ENCODE peak calls at places on chromosomes 7 and 10, in four cellular contexts. O, U, X and N are unnamed samples.
A peak's percentile ranks its signal among the peaks of the same experiment; 100 is the strongest.

GRCh38 chr7:65379318-65379717 is 5.7 kb downstream of the ZNF92 start:
- DNase-seq in O (no peak), U (peak; percentile 72), X (no peak), N (no peak)

GRCh38 chr7:137694405-137694804 is 152.4 kb downstream of the DGKI start:
- DNase-seq in O (peak; percentile 17), U (no peak), X (no peak), N (no peak)

GRCh38 chr7:150357771-150358427 is 10.7 kb upstream of the REPIN1 start:
- DNase-seq in O (no peak), U (no peak), X (peak; percentile 65), N (no peak)

GRCh38 chr7:123024989-123025758 is 29.7 kb upstream of the TAS2R16 start:
- DNase-seq in O (no peak), U (no peak), X (no peak), N (no peak)

GRCh38 chr10:110540038-110540437 is 27.5 kb upstream of the SMC3 start:
- DNase-seq in O (no peak), U (no peak), X (no peak), N (no peak)

GRCh38 chr10:74754397-74754796 is 72.0 kb upstream of the KAT6B start:
- DNase-seq in O (no peak), U (no peak), X (no peak), N (no peak)

GRCh38 chr7:120216947-120217346 is 56.0 kb upstream of the KCND2 start:
- DNase-seq in O (no peak), U (no peak), X (no peak), N (no peak)

GRCh38 chr10:11167233-11167979 is 149.7 kb downstream of the CELF2 start:
- DNase-seq in O (no peak), U (no peak), X (no peak), N (no peak)

GRCh38 chr7:27641576-27642230 is 21.0 kb downstream of the HIBADH start:
- DNase-seq in O (no peak), U (no peak), X (no peak), N (no peak)

GRCh38 chr7:8908889-8909288 is 475.5 kb downstream of the NXPH1 start:
- DNase-seq in O (no peak), U (no peak), X (no peak), N (no peak)

GRCh38 chr10:24306507-24306875 is 97.6 kb downstream of the KIAA1217 start:
- DNase-seq in O (no peak), U (no peak), X (no peak), N (no peak)

GRCh38 chr7:123485187-123485586 is 49.2 kb downstream of the IQUB start:
- DNase-seq in O (no peak), U (no peak), X (no peak), N (no peak)

GRCh38 chr7:73941836-73942551 is 81.0 kb downstream of the TMEM270 start:
- DNase-seq in O (no peak), U (peak; percentile 5), X (no peak), N (no peak)

GRCh38 chr10:70174058-70174741 is 3.9 kb upstream of the SAR1A start:
- DNase-seq in O (no peak), U (peak; percentile 79), X (no peak), N (no peak)

GRCh38 chr10:31401287-31401686 is 82.3 kb downstream of the ZEB1 start:
- DNase-seq in O (no peak), U (no peak), X (no peak), N (no peak)

GRCh38 chr7:69517985-69518731 is 80.1 kb upstream of the AUTS2 start:
- DNase-seq in O (no peak), U (no peak), X (no peak), N (peak; percentile 69)

GRCh38 chr10:124155781-124156401 is 62.5 kb upstream of the CHST15 start:
- DNase-seq in O (no peak), U (no peak), X (no peak), N (no peak)

GRCh38 chr7:25752967-25753791 is 398.8 kb upstream of the NFE2L3 start:
- DNase-seq in O (no peak), U (no peak), X (no peak), N (no peak)

GRCh38 chr7:10475940-10476641 is 497.6 kb upstream of the PHF14 start:
- DNase-seq in O (no peak), U (no peak), X (no peak), N (no peak)

GRCh38 chr10:100043796-100044195 is 34.0 kb upstream of the DNMBP start:
- DNase-seq in O (no peak), U (no peak), X (no peak), N (no peak)

GRCh38 chr7:83212883-83213282 is 50.2 kb upstream of the PCLO start:
- DNase-seq in O (no peak), U (no peak), X (no peak), N (no peak)

GRCh38 chr10:35392482-35393230 is 56.3 kb downstream of the CCNY start:
- DNase-seq in O (no peak), U (no peak), X (no peak), N (no peak)

GRCh38 chr7:98211221-98211675 is at the start of gene BHLHA15:
- DNase-seq in O (no peak), U (peak; percentile 24), X (peak; percentile 75), N (no peak)

GRCh38 chr10:65396997-65397396 is 1528.8 kb upstream of the LRRTM3 start:
- DNase-seq in O (no peak), U (no peak), X (no peak), N (no peak)

GRCh38 chr10:29634105-29634504 is 666 bp downstream of the SVIL start:
- DNase-seq in O (no peak), U (no peak), X (no peak), N (no peak)

GRCh38 chr10:9342865-9343450 is 1288.5 kb downstream of the GATA3 start:
- DNase-seq in O (no peak), U (peak; percentile 33), X (no peak), N (no peak)

GRCh38 chr7:2860627-2861133 is 16.6 kb upstream of the GNA12 start:
- DNase-seq in O (no peak), U (peak; percentile 85), X (no peak), N (no peak)

GRCh38 chr10:75137533-75138438 is 26.3 kb downstream of the SAMD8 start:
- DNase-seq in O (no peak), U (no peak), X (peak; percentile 74), N (no peak)

GRCh38 chr10:74039561-74040145 is 41.7 kb downstream of the VCL start:
- DNase-seq in O (no peak), U (no peak), X (no peak), N (no peak)

GRCh38 chr10:31242902-31243301 is 76.1 kb upstream of the ZEB1 start:
- DNase-seq in O (peak; percentile 5), U (peak; percentile 59), X (peak; percentile 26), N (no peak)

GRCh38 chr10:80165173-80165572 is 32.6 kb downstream of the PLAC9 start:
- DNase-seq in O (no peak), U (no peak), X (no peak), N (no peak)

GRCh38 chr10:4041531-4042096 is 256.6 kb upstream of the KLF6 start:
- DNase-seq in O (no peak), U (no peak), X (no peak), N (no peak)

GRCh38 chr10:116168329-116168728 is 104.7 kb downstream of the GFRA1 start:
- DNase-seq in O (no peak), U (no peak), X (no peak), N (no peak)

GRCh38 chr10:97302088-97302791 is 9.8 kb upstream of the ARHGAP19 start:
- DNase-seq in O (no peak), U (no peak), X (no peak), N (no peak)

GRCh38 chr10:74823791-74824183 is 2.6 kb upstream of the KAT6B start:
- DNase-seq in O (no peak), U (no peak), X (no peak), N (no peak)

GRCh38 chr7:101250324-101250723 is 5.4 kb upstream of the FIS1 start:
- DNase-seq in O (peak; percentile 53), U (no peak), X (no peak), N (no peak)

GRCh38 chr7:149147072-149147729 is at the start of gene ZNF398:
- DNase-seq in O (peak; percentile 69), U (peak; percentile 45), X (peak; percentile 97), N (no peak)

GRCh38 chr7:69359003-69359555 is 239.2 kb upstream of the AUTS2 start:
- DNase-seq in O (no peak), U (no peak), X (no peak), N (no peak)

GRCh38 chr10:33680036-33680435 is 345.6 kb upstream of the NRP1 start:
- DNase-seq in O (no peak), U (no peak), X (no peak), N (no peak)

GRCh38 chr10:33669861-33670385 is 335.5 kb upstream of the NRP1 start:
- DNase-seq in O (no peak), U (no peak), X (no peak), N (no peak)

GRCh38 chr10:33676606-33677005 is 342.1 kb upstream of the NRP1 start:
- DNase-seq in O (no peak), U (no peak), X (no peak), N (no peak)

GRCh38 chr10:33675235-33675634 is 340.8 kb upstream of the NRP1 start:
- DNase-seq in O (no peak), U (no peak), X (no peak), N (no peak)
- TF ChIP-seq RFX5 in O (no peak), U (no peak), X (no peak), N (no peak)

DNA sequence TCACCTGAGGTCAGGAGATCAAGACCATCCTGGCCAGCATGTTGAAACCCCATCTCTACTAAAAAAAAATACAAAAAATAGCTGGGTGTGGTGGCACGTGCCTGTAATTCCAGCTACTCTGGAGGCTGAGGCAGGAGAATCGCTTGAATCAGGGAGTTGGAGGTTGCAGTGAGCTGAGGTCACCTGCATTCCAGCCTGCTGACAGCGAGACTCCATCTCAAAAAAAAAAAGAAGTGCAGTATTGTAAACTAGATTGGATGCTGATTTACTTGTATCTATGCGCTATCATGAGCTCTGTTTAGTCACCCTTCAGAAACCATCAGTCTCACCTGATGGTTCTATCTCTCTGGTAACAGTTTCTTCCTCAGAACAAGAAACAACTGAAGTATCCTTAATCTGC is 13.8 kb downstream of the ZSCAN21 start:
- DNase-seq in O (no peak), U (no peak), X (no peak), N (no peak)
- TF ChIP-seq SP1 in O (no peak), U (no peak), X (no peak), N (no peak)

GRCh38 chr10:120505866-120506265 is 48.8 kb downstream of the PLPP4 start:
- DNase-seq in O (no peak), U (no peak), X (no peak), N (no peak)
- TF ChIP-seq RFX5 in O (no peak), U (no peak), X (no peak), N (no peak)

GRCh38 chr7:155090647-155091046 is 20.5 kb downstream of the HTR5A start:
- DNase-seq in O (no peak), U (no peak), X (no peak), N (no peak)
- TF ChIP-seq SP1 in O (no peak), U (no peak), X (no peak), N (no peak)

GRCh38 chr10:60818134-60818770 is 40.0 kb downstream of the CDK1 start:
- DNase-seq in O (no peak), U (no peak), X (no peak), N (no peak)

GRCh38 chr10:60820093-60820769 is 42.0 kb downstream of the CDK1 start:
- DNase-seq in O (peak; percentile 24), U (no peak), X (no peak), N (no peak)

GRCh38 chr10:60819271-60819670 is 41.0 kb downstream of the CDK1 start:
- DNase-seq in O (no peak), U (no peak), X (no peak), N (no peak)

GRCh38 chr10:60816624-60817023 is 38.3 kb downstream of the CDK1 start:
- DNase-seq in O (peak; percentile 26), U (peak; percentile 71), X (peak; percentile 87), N (no peak)

GRCh38 chr10:60817135-60817805 is 39.0 kb downstream of the CDK1 start:
- DNase-seq in O (no peak), U (no peak), X (no peak), N (no peak)
- TF ChIP-seq RFX5 in O (no peak), U (no peak), X (no peak), N (no peak)